ENCODE peak calls at places on chromosomes 2 and 18, in nine cellular contexts. W, T, H, V, G, L, M, Y and N are unnamed samples.

GRCh38 chr2:240319855-240320560 is 115.5 kb upstream of the GPC1 start:
- DNase-seq in H (no peak), L (peak), V (no peak), T (peak), W (no peak), G (no peak), M (no peak), Y (no peak), N (peak)

GRCh38 chr2:111178730-111179405 is 58.2 kb downstream of the BCL2L11 start:
- DNase-seq in H (no peak), M (no peak), L (peak), T (no peak), V (no peak), W (no peak), G (no peak), Y (no peak), N (no peak)

GRCh38 chr2:73059106-73059505 is 12.4 kb downstream of the SFXN5 start:
- DNase-seq in M (no peak), V (no peak), H (no peak), Y (no peak), W (no peak), T (no peak), L (no peak), G (no peak), N (no peak)

GRCh38 chr18:36960038-36960437 is 131.1 kb downstream of the KIAA1328 start:
- DNase-seq in Y (peak), G (no peak), V (no peak), H (no peak), T (no peak), L (no peak), W (no peak), M (no peak), N (no peak)

GRCh38 chr2:234673961-234674759 is 177.3 kb upstream of the ARL4C start:
- DNase-seq in H (no peak), M (no peak), L (no peak), W (no peak), V (no peak), Y (no peak), G (no peak), T (no peak), N (no peak)

GRCh38 chr2:120499784-120500495 is 154.0 kb downstream of the INHBB start:
- DNase-seq in Y (peak), G (no peak), V (no peak), T (peak), H (no peak), W (no peak), M (no peak), L (no peak), N (no peak)

GRCh38 chr2:7045601-7046590 is 128.7 kb downstream of the RNF144A start:
- DNase-seq in L (no peak), T (no peak), Y (no peak), M (no peak), G (no peak), H (no peak), W (no peak), V (no peak), N (no peak)

GRCh38 chr2:64482765-64483504 is 29.0 kb downstream of the LGALSL start:
- DNase-seq in T (no peak), V (no peak), Y (no peak), M (no peak), H (no peak), W (no peak), G (no peak), L (peak), N (no peak)

GRCh38 chr18:80042785-80043184 is 8.6 kb downstream of the RBFA start:
- DNase-seq in T (no peak), H (no peak), W (no peak), Y (no peak), M (no peak), V (no peak), L (no peak), G (no peak), N (peak)

GRCh38 chr2:231861538-231861937 is 64.7 kb downstream of the NPPC start:
- DNase-seq in L (no peak), Y (no peak), T (no peak), M (no peak), G (no peak), W (no peak), H (no peak), V (no peak), N (no peak)

GRCh38 chr2:142495141-142495540 is 364.3 kb upstream of the LRP1B start:
- DNase-seq in G (no peak), W (no peak), L (no peak), V (no peak), Y (no peak), M (no peak), T (no peak), H (no peak), N (no peak)

GRCh38 chr2:58215429-58215828 is 25.7 kb downstream of the FANCL start:
- DNase-seq in W (no peak), L (peak), M (no peak), G (no peak), V (no peak), H (no peak), Y (no peak), T (no peak), N (no peak)

GRCh38 chr18:79328917-79329316 is 66.8 kb upstream of the NFATC1 start:
- DNase-seq in M (no peak), V (no peak), W (no peak), L (no peak), Y (no peak), G (no peak), H (no peak), T (no peak), N (no peak)

GRCh38 chr2:29281585-29281984 is 166.4 kb downstream of the CLIP4 start:
- DNase-seq in Y (no peak), V (peak), W (no peak), T (peak), G (no peak), L (peak), H (no peak), M (no peak), N (no peak)

GRCh38 chr2:127051116-127051779 is 55.7 kb downstream of the BIN1 start:
- DNase-seq in T (no peak), H (no peak), L (no peak), G (no peak), W (no peak), M (no peak), Y (peak), V (no peak), N (peak)

GRCh38 chr2:65319674-65320041 is 92.0 kb downstream of the ACTR2 start:
- DNase-seq in W (no peak), V (no peak), H (no peak), L (no peak), T (no peak), Y (no peak), G (no peak), M (no peak), N (no peak)

GRCh38 chr2:152600698-152601097 is 116.6 kb downstream of the PRPF40A start:
- DNase-seq in V (no peak), H (no peak), G (no peak), L (no peak), M (no peak), Y (no peak), T (no peak), W (no peak), N (no peak)

GRCh38 chr2:129764376-129765325 is 214.8 kb upstream of the RAB6C start:
- DNase-seq in Y (no peak), W (no peak), M (no peak), L (no peak), H (no peak), G (no peak), V (no peak), T (peak), N (no peak)

GRCh38 chr2:119290859-119291587 is 67.4 kb downstream of the STEAP3 start:
- DNase-seq in Y (peak), G (no peak), M (peak), H (peak), L (peak), W (peak), T (peak), V (peak), N (peak)

GRCh38 chr2:233063269-233063975 is 3.3 kb downstream of the INPP5D start:
- DNase-seq in V (no peak), L (no peak), M (no peak), G (no peak), T (no peak), W (no peak), Y (peak), H (no peak), N (peak)

GRCh38 chr2:3940661-3941060 is 237.3 kb downstream of the DCDC2C start:
- DNase-seq in W (no peak), V (no peak), T (no peak), G (no peak), Y (no peak), H (no peak), L (no peak), M (no peak), N (no peak)

GRCh38 chr18:59704146-59704545 is 6.9 kb upstream of the CCBE1 start:
- DNase-seq in T (no peak), M (no peak), V (no peak), G (no peak), Y (no peak), L (no peak), H (no peak), W (no peak), N (no peak)

GRCh38 chr2:101946372-101946771 is 45.4 kb upstream of the IL1R2 start:
- DNase-seq in L (no peak), M (no peak), V (no peak), Y (no peak), H (no peak), W (no peak), G (no peak), T (no peak), N (no peak)

GRCh38 chr2:16281451-16282330 is 341.3 kb downstream of the MYCN start:
- DNase-seq in H (no peak), Y (no peak), M (no peak), L (peak), V (no peak), T (peak), W (no peak), G (no peak), N (no peak)

GRCh38 chr2:179671314-179671713 is 190.1 kb downstream of the ZNF385B start:
- DNase-seq in V (no peak), M (no peak), G (no peak), L (no peak), W (no peak), Y (no peak), H (no peak), T (no peak), N (peak)

GRCh38 chr2:14881663-14882327 is 249.3 kb downstream of the LRATD1 start:
- DNase-seq in G (no peak), H (no peak), Y (no peak), T (no peak), W (no peak), V (no peak), L (no peak), M (no peak), N (no peak)

GRCh38 chr2:216408426-216409315 is 3.6 kb upstream of the SMARCAL1 start:
- DNase-seq in M (no peak), H (no peak), G (no peak), Y (no peak), L (no peak), T (no peak), W (no peak), V (no peak), N (no peak)

GRCh38 chr18:48574667-48575300 is 36.0 kb downstream of the CTIF start:
- DNase-seq in V (no peak), T (no peak), W (no peak), Y (no peak), G (no peak), H (no peak), L (no peak), M (no peak), N (peak)

GRCh38 chr2:116132833-116133232 is 1681.7 kb upstream of the DDX18 start:
- DNase-seq in H (no peak), V (no peak), L (no peak), T (no peak), Y (no peak), W (no peak), M (no peak), G (no peak), N (no peak)

GRCh38 chr18:80227472-80227871 is 19.8 kb downstream of the PARD6G start:
- DNase-seq in V (no peak), H (no peak), Y (no peak), L (no peak), T (no peak), W (no peak), G (no peak), M (no peak), N (no peak)

GRCh38 chr2:179596018-179596417 is 265.4 kb downstream of the ZNF385B start:
- DNase-seq in T (no peak), G (no peak), V (no peak), L (peak), H (no peak), Y (no peak), W (no peak), M (no peak), N (no peak)

GRCh38 chr18:34031810-34032209 is 192.9 kb downstream of the NOL4 start:
- DNase-seq in M (no peak), T (peak), V (no peak), Y (no peak), H (no peak), L (no peak), G (no peak), W (no peak), N (no peak)

GRCh38 chr2:2038746-2039530 is 292.1 kb downstream of the MYT1L start:
- DNase-seq in M (no peak), Y (no peak), L (no peak), G (no peak), H (no peak), T (no peak), V (no peak), W (no peak), N (no peak)

GRCh38 chr2:144324446-144325045 is 195.4 kb downstream of the ZEB2 start:
- DNase-seq in M (peak), G (no peak), L (no peak), Y (no peak), V (no peak), T (no peak), H (no peak), W (no peak), N (no peak)

GRCh38 chr2:170843656-170844055 is 27.0 kb downstream of the GAD1 start:
- DNase-seq in L (peak), T (no peak), Y (no peak), W (no peak), G (no peak), H (no peak), M (no peak), V (no peak), N (peak)